ENCODE peak calls at places on chromosomes 11 and 22, in five cellular contexts. G is left ventricle myocardium inferior, Z is GM23338, Y is esophagus squamous epithelium, C is mucosa of descending colon. J is an unnamed sample.

GRCh38 chr11:76257040-76257730 is 50.9 kb upstream of the WNT11 start:
- DNase-seq in Z (no peak), Y (no peak), C (peak; percentile 33), G (no peak), J (peak; percentile 71)

GRCh38 chr22:37206118-37206840 is 6.0 kb downstream of the SSTR3 start:
- DNase-seq in Y (no peak), C (no peak), Z (no peak), G (no peak), J (no peak)

GRCh38 chr11:35893796-35894475 is 49.9 kb upstream of the LDLRAD3 start:
- DNase-seq in G (no peak), Y (no peak), C (no peak), Z (peak; percentile 8), J (no peak)

GRCh38 chr11:1838426-1839131 is at the start of gene TNNI2:
- DNase-seq in G (peak; percentile 18), Y (no peak), Z (no peak), C (peak; percentile 60), J (no peak)

GRCh38 chr11:3155691-3156258 is 9.3 kb downstream of the OSBPL5 start:
- DNase-seq in G (peak; percentile 20), C (peak; percentile 42), Z (no peak), Y (no peak), J (no peak)

GRCh38 chr22:22030493-22031182 is 48.1 kb upstream of the TOP3B start:
- DNase-seq in Y (no peak), G (peak; percentile 20), C (peak; percentile 57), Z (peak; percentile 47), J (peak; percentile 86)

GRCh38 chr22:38467904-38468760 is at the start of gene KDELR3:
- DNase-seq in C (peak; percentile 77), Z (peak; percentile 59), G (peak; percentile 72), Y (no peak), J (peak; percentile 74)

GRCh38 chr22:23182289-23183106 is 2.2 kb downstream of the BCR start:
- DNase-seq in C (peak; percentile 34), Z (peak; percentile 47), G (no peak), Y (no peak), J (peak; percentile 61)

GRCh38 chr22:22867996-22868715 is 19.5 kb upstream of the IGLL5 start:
- DNase-seq in G (no peak), Z (no peak), Y (no peak), C (no peak), J (peak; percentile 29)

GRCh38 chr22:22026157-22026831 is 43.7 kb upstream of the TOP3B start:
- DNase-seq in Y (no peak), C (no peak), G (no peak), Z (no peak), J (no peak)

GRCh38 chr11:1262172-1263006 is 39.5 kb downstream of the MUC5B start:
- DNase-seq in G (peak; percentile 89), Y (peak; percentile 68), Z (peak; percentile 93), C (peak; percentile 95), J (peak; percentile 94)

GRCh38 chr11:118109231-118109630 is 22.5 kb upstream of the SMIM35 start:
- DNase-seq in C (no peak), G (peak; percentile 29), Y (no peak), Z (no peak), J (no peak)

GRCh38 chr11:16280256-16280682 is 76.1 kb downstream of the SOX6 start:
- DNase-seq in Y (no peak), C (peak; percentile 88), Z (no peak), G (peak; percentile 42), J (no peak)

GRCh38 chr11:113174862-113175261 is 139.5 kb upstream of the TTC12 start:
- DNase-seq in G (no peak), C (no peak), Y (no peak), Z (no peak), J (no peak)

GRCh38 chr22:49291169-49291568 is 536.5 kb downstream of the BRD1 start:
- DNase-seq in Y (no peak), G (no peak), Z (no peak), C (no peak), J (peak; percentile 34)

GRCh38 chr11:77561257-77561656 is 28.5 kb upstream of the AQP11 start:
- DNase-seq in Z (no peak), G (no peak), C (no peak), Y (no peak), J (no peak)

GRCh38 chr11:123478352-123478986 is 48.4 kb downstream of the GRAMD1B start:
- DNase-seq in Z (peak; percentile 92), G (no peak), Y (no peak), C (no peak), J (peak; percentile 90)

GRCh38 chr11:64120951-64121569 is 44.9 kb downstream of the MACROD1 start:
- DNase-seq in Z (no peak), G (peak; percentile 39), C (no peak), Y (no peak), J (no peak)

GRCh38 chr11:72951815-72952340 is 137.7 kb downstream of the ATG16L2 start:
- DNase-seq in C (no peak), G (no peak), Y (no peak), Z (no peak), J (no peak)

GRCh38 chr11:24386551-24387404 is 110.1 kb upstream of the LUZP2 start:
- DNase-seq in Z (peak; percentile 83), Y (no peak), C (no peak), G (no peak), J (peak; percentile 53)

GRCh38 chr11:691710-692590 is 3.1 kb downstream of the DEAF1 start:
- DNase-seq in G (no peak), Z (no peak), Y (no peak), C (peak; percentile 52), J (no peak)

GRCh38 chr11:67464411-67465189 is 4.5 kb downstream of the TMEM134 start:
- DNase-seq in G (peak; percentile 87), Z (peak; percentile 93), C (peak; percentile 97), Y (peak; percentile 72), J (peak; percentile 98)

GRCh38 chr11:130772266-130773227 is 143.7 kb downstream of the SNX19 start:
- DNase-seq in Y (no peak), G (no peak), C (no peak), Z (no peak), J (peak; percentile 24)

GRCh38 chr11:128941573-128942271 is 949 bp downstream of the TP53AIP1 start:
- DNase-seq in Y (no peak), Z (no peak), C (no peak), G (no peak), J (no peak)

GRCh38 chr11:128940603-128941002 is 2.1 kb downstream of the TP53AIP1 start:
- DNase-seq in C (no peak), Y (no peak), G (no peak), Z (no peak), J (no peak)

GRCh38 chr11:128940156-128940555 is 2.5 kb downstream of the TP53AIP1 start:
- DNase-seq in Y (no peak), C (no peak), G (no peak), Z (no peak), J (no peak)

GRCh38 chr11:128942272-128942612 is 429 bp downstream of the TP53AIP1 start:
- DNase-seq in Y (no peak), C (no peak), Z (no peak), G (no peak), J (no peak)

GRCh38 chr11:128942807-128943430 is at the start of gene TP53AIP1:
- DNase-seq in C (no peak), Y (no peak), G (no peak), Z (no peak), J (no peak)
- H3K4me3 ChIP-seq in C (no peak within 1 kb of the TSS), Y (peak within 1 kb of the TSS; percentile 20), G (no peak within 1 kb of the TSS), Z (no peak within 1 kb of the TSS), J (no peak within 1 kb of the TSS)

GRCh38 chr11:129234978-129235377 is 42.9 kb upstream of the ARHGAP32 start:
- DNase-seq in Y (no peak), C (no peak), G (no peak), Z (no peak), J (no peak)
- H3K4me1 ChIP-seq in Y (no peaks in the 10 kb centered on the region), C (no peaks in the 10 kb centered on the region), G (no peaks in the 10 kb centered on the region), Z (peaks cover 6% of the 10 kb centered on the region), J (no peaks in the 10 kb centered on the region)

DNA sequence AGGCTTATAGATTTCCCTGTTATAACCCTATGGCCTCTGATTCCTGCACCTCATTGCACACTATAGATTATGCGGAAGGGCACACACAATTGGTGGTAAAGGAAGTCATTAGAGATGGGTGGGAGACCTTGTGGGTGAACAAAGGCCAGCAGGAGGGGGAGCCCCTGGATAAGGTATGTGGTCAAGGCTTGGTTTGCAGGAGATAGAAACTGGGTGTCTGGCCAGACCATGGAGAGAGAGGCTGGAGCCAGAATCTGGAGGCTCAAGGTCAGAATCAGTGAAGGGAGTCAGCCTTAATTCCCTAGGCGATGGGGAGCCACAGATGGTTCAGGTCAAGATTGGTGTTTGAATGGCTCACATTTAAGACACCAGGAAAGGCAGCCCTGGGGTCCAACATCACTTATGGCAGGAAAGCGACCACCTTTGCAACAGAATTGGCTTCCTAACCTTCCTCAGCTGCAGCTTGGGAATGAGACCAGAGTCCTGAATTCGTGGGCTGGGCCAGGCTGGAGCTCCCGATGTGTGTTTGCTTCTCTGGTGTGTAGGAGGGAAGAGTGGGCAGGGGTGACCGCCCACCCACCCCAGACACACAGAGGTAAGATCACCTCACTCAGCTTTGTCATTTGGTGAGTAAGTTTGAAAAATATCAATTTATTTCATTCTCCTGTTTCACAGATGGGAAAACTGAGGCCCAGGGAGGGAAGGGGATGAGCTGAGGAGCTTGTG is 22.7 kb upstream of the SCUBE1 start:
- DNase-seq in Z (no peak), C (no peak), Y (no peak), G (no peak), J (no peak)
- H3K4me3 ChIP-seq in Z (no peak overlapping the region), C (no peak overlapping the region), Y (no peak overlapping the region), G (no peak overlapping the region), J (no peak overlapping the region)

GRCh38 chr11:119615879-119616190 is 113.2 kb downstream of the NECTIN1 start:
- DNase-seq in G (no peak), Z (no peak), Y (no peak), C (no peak), J (no peak)

GRCh38 chr11:119615003-119615878 is 113.8 kb downstream of the NECTIN1 start:
- DNase-seq in G (no peak), C (no peak), Z (no peak), Y (no peak), J (no peak)

GRCh38 chr11:119616586-119617342 is 112.2 kb downstream of the NECTIN1 start:
- DNase-seq in G (no peak), Y (no peak), C (no peak), Z (no peak), J (no peak)

GRCh38 chr11:119618208-119618909 is 110.6 kb downstream of the NECTIN1 start:
- DNase-seq in Z (no peak), G (peak; percentile 36), C (no peak), Y (no peak), J (no peak)

DNA sequence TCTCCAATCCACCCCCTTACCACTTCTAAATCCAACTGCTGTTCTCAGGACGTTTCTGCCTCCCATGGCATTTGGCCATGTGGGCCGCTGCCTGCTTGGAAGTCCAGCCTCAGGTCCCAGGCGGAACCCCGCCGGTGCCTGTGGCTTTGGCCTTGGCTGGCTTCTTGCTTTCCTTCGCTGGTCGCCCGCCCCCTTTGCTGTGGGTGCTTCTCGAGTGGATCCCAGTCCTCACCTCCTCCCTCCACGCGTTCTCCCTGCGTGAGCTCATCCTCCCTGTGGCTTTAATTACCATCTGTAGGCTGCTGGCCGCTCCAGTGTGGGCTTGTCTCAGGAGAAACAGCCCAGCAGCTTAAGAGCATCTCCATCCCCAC is 111.7 kb downstream of the NECTIN1 start:
- DNase-seq in C (no peak), Y (no peak), G (no peak), Z (no peak), J (no peak)
- H3K4me1 ChIP-seq in C (no peaks in the 10 kb centered on the region), Y (peaks cover 12% of the 10 kb centered on the region), G (no peaks in the 10 kb centered on the region), Z (peaks cover 18% of the 10 kb centered on the region), J (peaks cover 30% of the 10 kb centered on the region)